ENCODE peak calls at places on chromosomes 7 and 10, in five cellular contexts. One of them, this sample, is unnamed.

GRCh38 chr7:66281678-66282593 is 76.8 kb downstream of the TPST1 start:
- DNase-seq in PC-3: peak; percentile 95
- DNase-seq in A549: peak; percentile 56
- DNase-seq in transverse colon: no peak
- DNase-seq in neural progenitor cell: no peak
- DNase-seq in this sample: no peak

GRCh38 chr10:89392974-89393373 is 551 bp downstream of the IFIT1 start:
- DNase-seq in PC-3: no peak
- DNase-seq in A549: peak; percentile 16
- DNase-seq in transverse colon: peak; percentile 28
- DNase-seq in neural progenitor cell: no peak
- DNase-seq in this sample: no peak

GRCh38 chr7:77455334-77455733 is 39.2 kb upstream of the GSAP start:
- DNase-seq in PC-3: peak; percentile 92
- DNase-seq in A549: peak; percentile 82
- DNase-seq in transverse colon: no peak
- DNase-seq in neural progenitor cell: no peak
- DNase-seq in this sample: no peak

GRCh38 chr7:23298141-23298851 is 843 bp upstream of the MALSU1 start:
- DNase-seq in PC-3: peak; percentile 60
- DNase-seq in A549: peak; percentile 48
- DNase-seq in transverse colon: no peak
- DNase-seq in neural progenitor cell: no peak
- DNase-seq in this sample: no peak

GRCh38 chr7:46859963-46860475 is 721.9 kb downstream of the TNS3 start:
- DNase-seq in PC-3: peak; percentile 50
- DNase-seq in A549: no peak
- DNase-seq in transverse colon: no peak
- DNase-seq in neural progenitor cell: no peak
- DNase-seq in this sample: no peak

GRCh38 chr10:6678211-6678803 is 98.2 kb upstream of the PRKCQ start:
- DNase-seq in PC-3: peak; percentile 31
- DNase-seq in A549: peak; percentile 63
- DNase-seq in transverse colon: peak; percentile 55
- DNase-seq in neural progenitor cell: peak; percentile 68
- DNase-seq in this sample: no peak

GRCh38 chr10:30870926-30871325 is 160.7 kb downstream of the ZNF438 start:
- DNase-seq in PC-3: no peak
- DNase-seq in A549: no peak
- DNase-seq in transverse colon: no peak
- DNase-seq in neural progenitor cell: no peak
- DNase-seq in this sample: no peak

GRCh38 chr7:20484366-20484765 is 131.1 kb upstream of the ABCB5 start:
- DNase-seq in PC-3: no peak
- DNase-seq in A549: no peak
- DNase-seq in transverse colon: no peak
- DNase-seq in neural progenitor cell: no peak
- DNase-seq in this sample: no peak

GRCh38 chr7:150383710-150384397 is 4.7 kb downstream of the ZNF775 start:
- DNase-seq in PC-3: no peak
- DNase-seq in A549: no peak
- DNase-seq in transverse colon: peak; percentile 87
- DNase-seq in neural progenitor cell: peak; percentile 98
- DNase-seq in this sample: peak; percentile 58

GRCh38 chr10:62652114-62652513 is 152.4 kb upstream of the ADO start:
- DNase-seq in PC-3: peak; percentile 97
- DNase-seq in A549: no peak
- DNase-seq in transverse colon: no peak
- DNase-seq in neural progenitor cell: no peak
- DNase-seq in this sample: no peak

GRCh38 chr10:79933961-79934360 is 14.9 kb downstream of the SFTPD start:
- DNase-seq in PC-3: peak; percentile 84
- DNase-seq in A549: peak; percentile 10
- DNase-seq in transverse colon: no peak
- DNase-seq in neural progenitor cell: no peak
- DNase-seq in this sample: no peak

GRCh38 chr10:25753776-25754175 is 180.3 kb upstream of the MYO3A start:
- DNase-seq in PC-3: no peak
- DNase-seq in A549: peak; percentile 19
- DNase-seq in transverse colon: no peak
- DNase-seq in neural progenitor cell: no peak
- DNase-seq in this sample: no peak

GRCh38 chr7:38886265-38886664 is 22.7 kb downstream of the VPS41 start:
- DNase-seq in PC-3: no peak
- DNase-seq in A549: no peak
- DNase-seq in transverse colon: no peak
- DNase-seq in neural progenitor cell: no peak
- DNase-seq in this sample: no peak

GRCh38 chr10:46547331-46547880 is 9.1 kb downstream of the GPRIN2 start:
- DNase-seq in PC-3: no peak
- DNase-seq in A549: no peak
- DNase-seq in transverse colon: peak; percentile 7
- DNase-seq in neural progenitor cell: no peak
- DNase-seq in this sample: peak; percentile 66

GRCh38 chr10:86139066-86139657 is 227.4 kb downstream of the GRID1 start:
- DNase-seq in PC-3: peak; percentile 17
- DNase-seq in A549: peak; percentile 29
- DNase-seq in transverse colon: no peak
- DNase-seq in neural progenitor cell: peak; percentile 52
- DNase-seq in this sample: no peak

GRCh38 chr10:11909618-11910017 is 86.5 kb downstream of the PROSER2 start:
- DNase-seq in PC-3: no peak
- DNase-seq in A549: no peak
- DNase-seq in transverse colon: no peak
- DNase-seq in neural progenitor cell: no peak
- DNase-seq in this sample: no peak

GRCh38 chr7:108020585-108020984 is 17.6 kb upstream of the LAMB1 start:
- DNase-seq in PC-3: no peak
- DNase-seq in A549: no peak
- DNase-seq in transverse colon: no peak
- DNase-seq in neural progenitor cell: no peak
- DNase-seq in this sample: no peak

GRCh38 chr7:135188298-135188984 is 17.9 kb upstream of the CYREN start:
- DNase-seq in PC-3: no peak
- DNase-seq in A549: no peak
- DNase-seq in transverse colon: no peak
- DNase-seq in neural progenitor cell: no peak
- DNase-seq in this sample: no peak

GRCh38 chr10:106513328-106513727 is 651.2 kb downstream of the SORCS1 start:
- DNase-seq in PC-3: peak; percentile 70
- DNase-seq in A549: no peak
- DNase-seq in transverse colon: no peak
- DNase-seq in neural progenitor cell: no peak
- DNase-seq in this sample: no peak

GRCh38 chr10:100186253-100186780 is 488 bp upstream of the ERLIN1 start:
- DNase-seq in PC-3: peak; percentile 25
- DNase-seq in A549: peak; percentile 53
- DNase-seq in transverse colon: peak; percentile 58
- DNase-seq in neural progenitor cell: no peak
- DNase-seq in this sample: peak; percentile 70

GRCh38 chr7:816300-816750 is 16.0 kb upstream of the SUN1 start:
- DNase-seq in PC-3: peak; percentile 98
- DNase-seq in A549: peak; percentile 98
- DNase-seq in transverse colon: peak; percentile 98
- DNase-seq in neural progenitor cell: peak; percentile 100
- DNase-seq in this sample: peak; percentile 99

GRCh38 chr7:117895271-117895670 is 22.0 kb upstream of the CTTNBP2 start:
- DNase-seq in PC-3: no peak
- DNase-seq in A549: no peak
- DNase-seq in transverse colon: no peak
- DNase-seq in neural progenitor cell: no peak
- DNase-seq in this sample: no peak

GRCh38 chr7:44308741-44309270 is 16.6 kb downstream of the CAMK2B start:
- DNase-seq in PC-3: no peak
- DNase-seq in A549: no peak
- DNase-seq in transverse colon: no peak
- DNase-seq in neural progenitor cell: peak; percentile 41
- DNase-seq in this sample: peak; percentile 61

GRCh38 chr10:48567346-48567745 is 37.5 kb downstream of the ARHGAP22 start:
- DNase-seq in PC-3: no peak
- DNase-seq in A549: no peak
- DNase-seq in transverse colon: no peak
- DNase-seq in neural progenitor cell: no peak
- DNase-seq in this sample: no peak

GRCh38 chr10:29501692-29502091 is 133.1 kb downstream of the SVIL start:
- DNase-seq in PC-3: peak; percentile 93
- DNase-seq in A549: peak; percentile 78
- DNase-seq in transverse colon: no peak
- DNase-seq in neural progenitor cell: no peak
- DNase-seq in this sample: no peak

GRCh38 chr7:80823066-80823465 is 95.8 kb downstream of the SEMA3C start:
- DNase-seq in PC-3: no peak
- DNase-seq in A549: no peak
- DNase-seq in transverse colon: no peak
- DNase-seq in neural progenitor cell: no peak
- DNase-seq in this sample: no peak

GRCh38 chr7:95974108-95974507 is 201.8 kb downstream of the DYNC1I1 start:
- DNase-seq in PC-3: no peak
- DNase-seq in A549: no peak
- DNase-seq in transverse colon: no peak
- DNase-seq in neural progenitor cell: no peak
- DNase-seq in this sample: no peak

GRCh38 chr10:116014326-116014725 is 258.7 kb downstream of the GFRA1 start:
- DNase-seq in PC-3: no peak
- DNase-seq in A549: no peak
- DNase-seq in transverse colon: no peak
- DNase-seq in neural progenitor cell: no peak
- DNase-seq in this sample: no peak

GRCh38 chr10:6136215-6137201 is 47.7 kb downstream of the RBM17 start:
- DNase-seq in PC-3: peak; percentile 51
- DNase-seq in A549: no peak
- DNase-seq in transverse colon: no peak
- DNase-seq in neural progenitor cell: no peak
- DNase-seq in this sample: no peak

GRCh38 chr7:158018971-158019645 is 568.5 kb downstream of the PTPRN2 start:
- DNase-seq in PC-3: no peak
- DNase-seq in A549: no peak
- DNase-seq in transverse colon: no peak
- DNase-seq in neural progenitor cell: no peak
- DNase-seq in this sample: peak; percentile 25

GRCh38 chr10:71064413-71065118 is 147.8 kb upstream of the UNC5B start:
- DNase-seq in PC-3: peak; percentile 30
- DNase-seq in A549: peak; percentile 11
- DNase-seq in transverse colon: no peak
- DNase-seq in neural progenitor cell: no peak
- DNase-seq in this sample: no peak
- TF ChIP-seq CTCF in PC-3: peak; percentile 62
- TF ChIP-seq CTCF in A549: no peak
- TF ChIP-seq CTCF in transverse colon: no peak
- TF ChIP-seq CTCF in neural progenitor cell: peak; percentile 38
- TF ChIP-seq CTCF in this sample: no peak

DNA sequence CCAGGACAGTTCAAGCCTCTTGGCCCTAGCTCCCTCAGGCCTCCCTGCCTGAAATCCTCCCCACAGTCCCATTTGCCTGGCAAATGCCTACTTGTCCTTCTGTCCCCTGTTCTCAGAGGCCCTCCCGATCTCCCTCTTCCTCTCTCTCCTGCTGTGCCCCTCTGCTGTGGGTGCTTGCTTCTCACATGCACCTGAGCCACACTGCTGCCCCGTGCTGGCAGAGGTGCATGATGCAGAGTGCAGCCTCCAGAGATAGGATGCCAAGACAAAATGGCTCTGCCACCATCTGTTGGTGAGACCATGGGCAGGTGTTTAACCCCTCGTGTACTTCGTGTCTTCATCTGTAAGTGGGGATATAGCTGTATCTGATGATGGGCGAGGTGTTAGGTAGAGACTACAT is 158.4 kb downstream of the RGS10 start:
- DNase-seq in PC-3: no peak
- DNase-seq in A549: no peak
- DNase-seq in transverse colon: no peak
- DNase-seq in neural progenitor cell: no peak
- DNase-seq in this sample: no peak
- H3K4me1 ChIP-seq in PC-3: no peaks in the 10 kb centered on the region
- H3K4me1 ChIP-seq in A549: no peaks in the 10 kb centered on the region
- H3K4me1 ChIP-seq in transverse colon: no peaks in the 10 kb centered on the region
- H3K4me1 ChIP-seq in neural progenitor cell: no peaks in the 10 kb centered on the region
- H3K4me1 ChIP-seq in this sample: peaks cover 7% of the 10 kb centered on the region

GRCh38 chr7:42491106-42491505 is 254.1 kb upstream of the GLI3 start:
- DNase-seq in PC-3: no peak
- DNase-seq in A549: no peak
- DNase-seq in transverse colon: no peak
- DNase-seq in neural progenitor cell: no peak
- DNase-seq in this sample: no peak

GRCh38 chr7:42494199-42494710 is 257.2 kb upstream of the GLI3 start:
- DNase-seq in PC-3: no peak
- DNase-seq in A549: no peak
- DNase-seq in transverse colon: no peak
- DNase-seq in neural progenitor cell: no peak
- DNase-seq in this sample: no peak

GRCh38 chr7:42493436-42494198 is 256.6 kb upstream of the GLI3 start:
- DNase-seq in PC-3: peak; percentile 81
- DNase-seq in A549: peak; percentile 17
- DNase-seq in transverse colon: peak; percentile 68
- DNase-seq in neural progenitor cell: peak; percentile 79
- DNase-seq in this sample: peak; percentile 83

GRCh38 chr7:42494722-42495121 is 257.7 kb upstream of the GLI3 start:
- DNase-seq in PC-3: no peak
- DNase-seq in A549: no peak
- DNase-seq in transverse colon: no peak
- DNase-seq in neural progenitor cell: no peak
- DNase-seq in this sample: no peak

DNA sequence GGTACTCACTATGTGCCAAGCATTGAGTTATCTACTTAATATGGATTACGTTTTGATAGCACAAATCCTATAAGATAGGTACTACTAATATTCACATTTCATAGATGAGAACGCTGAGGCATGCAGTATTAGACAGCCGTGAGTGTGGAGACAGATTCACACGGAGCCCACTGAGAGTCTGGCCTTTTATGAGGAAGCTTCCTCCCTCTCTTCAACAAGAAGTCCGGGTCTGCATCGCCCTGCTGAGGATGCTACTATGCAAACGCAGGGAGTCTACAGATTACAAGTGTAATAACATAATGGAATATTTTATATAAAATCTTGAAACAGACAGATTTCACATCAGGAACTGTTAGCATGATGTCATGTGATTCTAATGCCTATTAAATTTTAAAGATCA is 255.9 kb upstream of the GLI3 start:
- DNase-seq in PC-3: no peak
- DNase-seq in A549: no peak
- DNase-seq in transverse colon: no peak
- DNase-seq in neural progenitor cell: no peak
- DNase-seq in this sample: no peak
- H3K27ac ChIP-seq in PC-3: no peak overlapping the region
- H3K27ac ChIP-seq in A549: no peak overlapping the region
- H3K27ac ChIP-seq in transverse colon: peak overlapping the region; percentile 84
- H3K27ac ChIP-seq in neural progenitor cell: no peak overlapping the region
- H3K27ac ChIP-seq in this sample: no peak overlapping the region

GRCh38 chr7:144670251-144670650 is 165.6 kb downstream of the TPK1 start:
- DNase-seq in PC-3: peak; percentile 48
- DNase-seq in A549: no peak
- DNase-seq in transverse colon: no peak
- DNase-seq in neural progenitor cell: no peak
- DNase-seq in this sample: no peak
- TF ChIP-seq CTCF in PC-3: peak; percentile 62
- TF ChIP-seq CTCF in A549: peak; percentile 20
- TF ChIP-seq CTCF in transverse colon: no peak
- TF ChIP-seq CTCF in neural progenitor cell: peak; percentile 13
- TF ChIP-seq CTCF in this sample: peak; percentile 14

GRCh38 chr7:69963388-69963787 is 365.1 kb downstream of the AUTS2 start:
- DNase-seq in PC-3: no peak
- DNase-seq in A549: no peak
- DNase-seq in transverse colon: no peak
- DNase-seq in neural progenitor cell: no peak
- DNase-seq in this sample: no peak
- H3K4me1 ChIP-seq in PC-3: no peaks in the 10 kb centered on the region
- H3K4me1 ChIP-seq in A549: no peaks in the 10 kb centered on the region
- H3K4me1 ChIP-seq in transverse colon: peaks cover 8% of the 10 kb centered on the region
- H3K4me1 ChIP-seq in neural progenitor cell: peaks cover 20% of the 10 kb centered on the region
- H3K4me1 ChIP-seq in this sample: peaks cover 31% of the 10 kb centered on the region

This sample was measured in upper lobe of right lung.